ENCODE peak calls at places on chromosome 7, in seven cellular contexts. D is SJSA1, M is pancreas, O is colonic mucosa, Z is heart left ventricle, I is PC-3, Q is fibroblast of mammary gland. K is an unnamed sample.

GRCh38 chr7:91949221-91950009 is 8.8 kb downstream of the AKAP9 start:
- DNase-seq in D (peak), M (no peak), O (no peak), Z (no peak), I (peak), Q (no peak), K (peak)

GRCh38 chr7:36946401-36946739 is 222.1 kb upstream of the AOAH start:
- DNase-seq in D (no peak), M (no peak), O (no peak), Z (no peak), I (no peak), Q (no peak), K (no peak)

GRCh38 chr7:88485811-88486210 is 179.1 kb upstream of the STEAP4 start:
- DNase-seq in D (no peak), M (no peak), O (no peak), Z (no peak), I (no peak), Q (no peak), K (no peak)

GRCh38 chr7:70728873-70729552 is 402.9 kb upstream of the GALNT17 start:
- DNase-seq in D (no peak), M (no peak), O (peak), Z (no peak), I (no peak), Q (no peak), K (peak)

GRCh38 chr7:77199008-77199966 is at the start of gene FGL2:
- DNase-seq in D (no peak), M (no peak), O (peak), Z (peak), I (peak), Q (peak), K (peak)

GRCh38 chr7:133489906-133490305 is 237.0 kb downstream of the EXOC4 start:
- DNase-seq in D (no peak), M (no peak), O (no peak), Z (no peak), I (no peak), Q (no peak), K (no peak)

GRCh38 chr7:15604166-15604565 is 42.4 kb upstream of the AGMO start:
- DNase-seq in D (no peak), M (no peak), O (no peak), Z (no peak), I (no peak), Q (no peak), K (no peak)

GRCh38 chr7:2724453-2725177 is 36.6 kb downstream of the AMZ1 start:
- DNase-seq in D (no peak), M (no peak), O (no peak), Z (peak), I (no peak), Q (no peak), K (no peak)

GRCh38 chr7:92025260-92025659 is 84.6 kb downstream of the AKAP9 start:
- DNase-seq in D (peak), M (no peak), O (no peak), Z (no peak), I (peak), Q (peak), K (peak)

GRCh38 chr7:81127991-81128390 is 209.1 kb upstream of the SEMA3C start:
- DNase-seq in D (no peak), M (no peak), O (no peak), Z (no peak), I (no peak), Q (no peak), K (peak)

GRCh38 chr7:100803398-100804161 is 23.7 kb downstream of the EPHB4 start:
- DNase-seq in D (peak), M (peak), O (peak), Z (peak), I (peak), Q (peak), K (peak)

GRCh38 chr7:91694221-91694856 is 186.2 kb downstream of the MTERF1 start:
- DNase-seq in D (no peak), M (no peak), O (no peak), Z (no peak), I (no peak), Q (peak), K (peak)

GRCh38 chr7:11935905-11936304 is 103.9 kb upstream of the THSD7A start:
- DNase-seq in D (no peak), M (no peak), O (no peak), Z (no peak), I (peak), Q (peak), K (no peak)

GRCh38 chr7:73436031-73436929 is 2.7 kb downstream of the FZD9 start:
- DNase-seq in D (peak), M (no peak), O (no peak), Z (no peak), I (peak), Q (no peak), K (no peak)

DNA sequence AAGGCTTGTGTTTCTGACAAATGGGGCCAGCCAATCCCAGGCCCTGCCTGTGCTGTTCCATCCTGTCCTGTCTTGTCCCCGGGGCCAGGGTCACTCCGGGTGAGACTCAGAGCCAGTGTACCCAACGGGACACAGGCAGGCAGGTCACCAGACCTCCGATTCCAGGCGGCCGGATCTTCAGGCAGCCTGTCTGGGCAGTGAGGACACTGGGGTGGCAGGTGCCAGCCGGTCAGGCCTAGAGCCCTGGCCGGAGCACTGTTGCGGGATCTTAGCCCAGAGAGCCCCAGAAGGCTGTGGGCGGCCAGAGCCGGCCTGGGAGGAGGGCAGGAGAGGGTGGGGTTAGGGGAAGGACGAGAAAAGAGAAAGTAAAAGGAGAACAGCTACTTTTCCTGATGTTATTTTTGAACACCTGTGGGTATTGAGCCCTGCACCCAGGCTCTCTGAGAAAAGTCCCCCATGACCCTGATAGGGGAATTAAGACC is 134.3 kb upstream of the TNRC18 start:
- DNase-seq in D (no peak), M (no peak), O (peak), Z (peak), I (no peak), Q (no peak), K (peak)
- H3K4me3 ChIP-seq in D (no peak), M (no peak), O (peak), Z (no peak), I (no peak), Q (no peak), K (peak)

GRCh38 chr7:157955383-157955999 is 618.7 kb downstream of the DNAJB6 start:
- DNase-seq in D (no peak), M (no peak), O (no peak), Z (peak), I (peak), Q (no peak), K (no peak)
- H3K4me3 ChIP-seq in D (no peak), M (no peak), O (no peak), Z (no peak), I (no peak), Q (no peak), K (no peak)

GRCh38 chr7:107573537-107573936 is 6.5 kb upstream of the BCAP29 start:
- DNase-seq in D (no peak), M (no peak), O (no peak), Z (no peak), I (no peak), Q (no peak), K (no peak)

GRCh38 chr7:107564553-107565298 is 955 bp downstream of the DUS4L start:
- DNase-seq in D (peak), M (no peak), O (no peak), Z (no peak), I (peak), Q (peak), K (peak)

DNA sequence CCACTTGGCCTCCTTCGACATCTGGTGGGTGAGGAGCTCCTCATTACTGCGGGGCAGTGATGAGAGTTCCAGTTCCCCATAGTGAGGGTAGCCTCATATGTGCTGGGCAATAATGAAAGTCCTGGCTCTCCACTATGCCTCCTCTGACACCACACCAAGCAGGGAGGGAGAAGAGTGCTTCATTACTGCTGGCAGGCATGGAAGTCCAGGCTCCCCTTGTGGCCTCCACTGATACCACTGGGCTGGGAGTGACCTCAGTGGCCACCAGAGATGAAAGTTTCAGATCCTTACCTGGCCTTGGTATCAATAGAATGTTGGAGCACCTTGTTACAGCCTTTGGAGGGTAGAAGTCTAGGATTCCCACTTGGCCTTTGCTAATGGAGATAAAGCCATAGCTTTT is 6.5 kb downstream of the DUS4L start:
- DNase-seq in D (no peak), M (no peak), O (no peak), Z (no peak), I (no peak), Q (no peak), K (no peak)
- H3K4me3 ChIP-seq in D (no peak), M (no peak), O (no peak), Z (no peak), I (no peak), Q (no peak), K (no peak)

GRCh38 chr7:97025983-97026704 is 1.5 kb upstream of the DLX5 start:
- DNase-seq in D (peak), M (no peak), O (no peak), Z (no peak), I (no peak), Q (no peak), K (no peak)
- H3K4me3 ChIP-seq in D (peak), M (no peak), O (no peak), Z (no peak), I (no peak), Q (no peak), K (no peak)

GRCh38 chr7:151012031-151012692 is 12.1 kb downstream of the ATG9B start:
- DNase-seq in D (peak), M (no peak), O (peak), Z (no peak), I (no peak), Q (no peak), K (no peak)
- H3K4me3 ChIP-seq in D (no peak), M (no peak), O (no peak), Z (no peak), I (no peak), Q (no peak), K (no peak)